ENCODE peak calls at places on chromosomes 3 and 15, in five cellular contexts. W is right atrium auricular region, M is neural progenitor cell, A is neuronal stem cell, I is cardiac muscle cell. C is an unnamed sample.

GRCh38 chr3:78659386-78659987 is 1108.3 kb downstream of the ROBO1 start:
- DNase-seq in W (no peak), M (peak; percentile 53), A (peak; percentile 39), I (peak; percentile 68), C (peak; percentile 60)

GRCh38 chr3:87755852-87756251 is 303.0 kb downstream of the CGGBP1 start:
- DNase-seq in W (no peak), M (no peak), A (no peak), I (no peak), C (no peak)

GRCh38 chr3:195099976-195100755 is 170.8 kb downstream of the XXYLT1 start:
- DNase-seq in W (no peak), M (no peak), A (no peak), I (no peak), C (no peak)

GRCh38 chr15:58771621-58772235 is 626 bp downstream of the MINDY2 start:
- DNase-seq in W (no peak), M (peak; percentile 72), A (no peak), I (no peak), C (peak; percentile 78)

GRCh38 chr3:24145981-24146822 is 201.1 kb downstream of the NR1D2 start:
- DNase-seq in W (no peak), M (no peak), A (no peak), I (peak; percentile 92), C (peak; percentile 32)

GRCh38 chr3:194673761-194674160 is 1.8 kb upstream of the LSG1 start:
- DNase-seq in W (no peak), M (no peak), A (no peak), I (no peak), C (no peak)

GRCh38 chr15:93043621-93044300 is 45.2 kb downstream of the RGMA start:
- DNase-seq in W (no peak), M (no peak), A (no peak), I (no peak), C (no peak)

GRCh38 chr3:41955192-41955591 is 6.7 kb downstream of the ULK4 start:
- DNase-seq in W (no peak), M (no peak), A (no peak), I (no peak), C (no peak)

GRCh38 chr3:185696039-185696438 is 109.9 kb downstream of the SENP2 start:
- DNase-seq in W (no peak), M (peak; percentile 15), A (no peak), I (no peak), C (no peak)

GRCh38 chr3:171781711-171782127 is 28.6 kb downstream of the PLD1 start:
- DNase-seq in W (no peak), M (no peak), A (no peak), I (no peak), C (no peak)

GRCh38 chr3:177830411-177830849 is 633.1 kb upstream of the TBL1XR1 start:
- DNase-seq in W (no peak), M (no peak), A (no peak), I (peak; percentile 98), C (no peak)

GRCh38 chr3:149801639-149802038 is 9.3 kb upstream of the ANKUB1 start:
- DNase-seq in W (no peak), M (no peak), A (no peak), I (no peak), C (no peak)

GRCh38 chr15:41055706-41056105 is 60.4 kb downstream of the INO80 start:
- DNase-seq in W (no peak), M (no peak), A (no peak), I (no peak), C (no peak)
- H3K36me3 ChIP-seq in W (peaks cover 89% of the 10 kb centered on the region), M (peaks cover 24% of the 10 kb centered on the region), A (peaks cover 95% of the 10 kb centered on the region), I (peaks cover 64% of the 10 kb centered on the region), C (peaks cover 51% of the 10 kb centered on the region)

DNA sequence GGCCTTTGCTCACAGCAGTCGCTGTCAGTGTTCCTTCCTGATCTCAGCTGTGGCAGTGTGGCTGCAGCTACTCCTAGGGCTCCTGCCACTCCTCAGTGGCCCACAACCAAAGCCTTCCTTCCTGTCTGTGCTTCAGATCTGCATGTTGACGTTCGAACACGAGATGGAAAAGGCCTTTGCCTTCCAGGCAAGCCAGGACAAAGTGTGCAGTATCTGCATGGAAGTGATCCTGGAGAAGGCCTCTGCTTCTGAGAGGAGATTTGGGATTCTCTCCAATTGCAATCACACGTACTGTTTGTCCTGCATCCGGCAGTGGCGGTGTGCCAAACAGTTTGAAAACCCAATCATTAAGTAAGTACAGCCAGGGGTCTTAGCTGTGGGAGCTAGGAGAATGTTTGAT is 17.8 kb downstream of the MKRN2 start:
- DNase-seq in W (no peak), M (no peak), A (no peak), I (peak; percentile 49), C (no peak)
- H3K36me3 ChIP-seq in W (peaks cover 98% of the 10 kb centered on the region), M (peaks cover 4% of the 10 kb centered on the region), A (peaks cover 97% of the 10 kb centered on the region), I (peaks cover 69% of the 10 kb centered on the region), C (peaks cover 33% of the 10 kb centered on the region)

DNA sequence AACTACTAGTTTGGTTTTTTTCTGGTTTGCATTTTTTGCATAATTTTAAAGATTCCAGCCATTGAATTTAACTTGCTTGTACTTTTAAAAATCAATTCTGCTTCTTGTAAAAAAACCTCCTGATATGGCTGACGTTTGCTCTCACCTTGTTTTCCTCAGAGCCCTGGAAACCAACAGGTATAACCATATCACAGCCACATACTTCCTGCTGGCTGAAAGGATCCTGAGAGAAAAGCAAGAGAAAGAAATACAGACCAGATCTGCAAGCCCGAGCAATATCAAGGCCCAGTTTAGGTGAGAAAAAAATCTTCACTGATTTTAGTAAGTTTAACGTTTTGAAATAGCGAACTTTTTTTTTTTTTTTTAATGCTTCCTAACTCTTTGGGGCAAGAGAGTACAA is 56.8 kb downstream of the SNRK start:
- DNase-seq in W (no peak), M (no peak), A (no peak), I (no peak), C (no peak)
- H3K36me3 ChIP-seq in W (peaks cover 83% of the 10 kb centered on the region), M (peaks cover 13% of the 10 kb centered on the region), A (peaks cover 93% of the 10 kb centered on the region), I (peaks cover 28% of the 10 kb centered on the region), C (peaks cover 7% of the 10 kb centered on the region)

DNA sequence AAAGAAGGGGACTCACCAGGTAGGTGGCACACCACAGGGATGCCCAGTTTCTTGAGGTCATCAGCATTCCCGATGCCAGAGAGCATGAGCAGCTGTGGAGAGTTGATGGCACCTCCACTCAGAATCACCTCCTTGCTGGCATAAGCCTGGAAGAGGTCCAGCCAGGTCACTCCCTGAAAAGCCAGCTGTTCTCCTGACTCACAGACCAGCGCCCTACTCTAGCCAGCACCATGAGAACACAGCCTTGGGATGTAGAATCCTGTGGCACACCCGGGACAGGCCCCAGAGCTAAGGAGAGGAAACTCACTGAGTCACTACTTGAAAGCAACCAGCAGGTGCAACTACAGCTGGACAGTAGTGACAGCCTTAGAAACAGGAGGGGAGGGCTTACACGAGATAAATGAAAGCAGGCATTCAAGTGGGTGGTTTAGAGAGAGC is 24.6 kb downstream of the CHDH start:
- DNase-seq in W (no peak), M (no peak), A (no peak), I (no peak), C (no peak)
- H3K36me3 ChIP-seq in W (peaks cover 5% of the 10 kb centered on the region), M (no peaks in the 10 kb centered on the region), A (peaks cover 33% of the 10 kb centered on the region), I (peaks cover 11% of the 10 kb centered on the region), C (no peaks in the 10 kb centered on the region)